ENCODE peak calls at places on chromosomes 3 and 15, in eight cellular contexts. One of them, this sample, is unnamed.

GRCh38 chr3:117853923-117854322 is 1144.3 kb downstream of the TUSC7 start:
- DNase-seq in aorta: no peak
- DNase-seq in left ventricle myocardium inferior: no peak
- DNase-seq in transverse colon: no peak
- DNase-seq in right atrium auricular region: no peak
- DNase-seq in GM23338: no peak
- DNase-seq in mammary epithelial cell: peak; percentile 1
- DNase-seq in MM.1S: no peak
- DNase-seq in this sample: peak; percentile 30

GRCh38 chr3:138377804-138378203 is 29.4 kb downstream of the MRAS start:
- DNase-seq in aorta: no peak
- DNase-seq in left ventricle myocardium inferior: no peak
- DNase-seq in transverse colon: no peak
- DNase-seq in right atrium auricular region: no peak
- DNase-seq in GM23338: no peak
- DNase-seq in mammary epithelial cell: no peak
- DNase-seq in MM.1S: no peak
- DNase-seq in this sample: no peak

GRCh38 chr3:21729888-21730459 is 21.0 kb downstream of the ZNF385D start:
- DNase-seq in aorta: no peak
- DNase-seq in left ventricle myocardium inferior: no peak
- DNase-seq in transverse colon: no peak
- DNase-seq in right atrium auricular region: no peak
- DNase-seq in GM23338: no peak
- DNase-seq in mammary epithelial cell: peak; percentile 68
- DNase-seq in MM.1S: no peak
- DNase-seq in this sample: no peak

GRCh38 chr15:69704229-69704628 is 251.6 kb downstream of the RPLP1 start:
- DNase-seq in aorta: no peak
- DNase-seq in left ventricle myocardium inferior: no peak
- DNase-seq in transverse colon: no peak
- DNase-seq in right atrium auricular region: no peak
- DNase-seq in GM23338: no peak
- DNase-seq in mammary epithelial cell: peak; percentile 22
- DNase-seq in MM.1S: no peak
- DNase-seq in this sample: no peak

GRCh38 chr3:145776782-145777408 is 384.1 kb downstream of the PLOD2 start:
- DNase-seq in aorta: no peak
- DNase-seq in left ventricle myocardium inferior: no peak
- DNase-seq in transverse colon: no peak
- DNase-seq in right atrium auricular region: no peak
- DNase-seq in GM23338: peak; percentile 77
- DNase-seq in mammary epithelial cell: peak; percentile 35
- DNase-seq in MM.1S: peak; percentile 58
- DNase-seq in this sample: peak; percentile 11

GRCh38 chr3:12139111-12139511 is 19.6 kb downstream of the TIMP4 start:
- DNase-seq in aorta: no peak
- DNase-seq in left ventricle myocardium inferior: no peak
- DNase-seq in transverse colon: peak; percentile 34
- DNase-seq in right atrium auricular region: no peak
- DNase-seq in GM23338: peak; percentile 64
- DNase-seq in mammary epithelial cell: no peak
- DNase-seq in MM.1S: no peak
- DNase-seq in this sample: peak; percentile 20

GRCh38 chr3:27632431-27633223 is 89.5 kb downstream of the EOMES start:
- DNase-seq in aorta: peak; percentile 85
- DNase-seq in left ventricle myocardium inferior: peak; percentile 43
- DNase-seq in transverse colon: peak; percentile 48
- DNase-seq in right atrium auricular region: no peak
- DNase-seq in GM23338: peak; percentile 81
- DNase-seq in mammary epithelial cell: peak; percentile 60
- DNase-seq in MM.1S: peak; percentile 77
- DNase-seq in this sample: peak; percentile 41

GRCh38 chr3:52088445-52089367 is 32.3 kb upstream of the DUSP7 start:
- DNase-seq in aorta: peak; percentile 82
- DNase-seq in left ventricle myocardium inferior: no peak
- DNase-seq in transverse colon: no peak
- DNase-seq in right atrium auricular region: peak; percentile 70
- DNase-seq in GM23338: no peak
- DNase-seq in mammary epithelial cell: peak; percentile 53
- DNase-seq in MM.1S: no peak
- DNase-seq in this sample: no peak

GRCh38 chr15:40092416-40093223 is 16.1 kb downstream of the BMF start:
- DNase-seq in aorta: no peak
- DNase-seq in left ventricle myocardium inferior: peak; percentile 70
- DNase-seq in transverse colon: peak; percentile 74
- DNase-seq in right atrium auricular region: peak; percentile 77
- DNase-seq in GM23338: no peak
- DNase-seq in mammary epithelial cell: no peak
- DNase-seq in MM.1S: no peak
- DNase-seq in this sample: peak; percentile 64

GRCh38 chr3:61570813-61571212 is 9.4 kb downstream of the PTPRG start:
- DNase-seq in aorta: no peak
- DNase-seq in left ventricle myocardium inferior: no peak
- DNase-seq in transverse colon: peak; percentile 12
- DNase-seq in right atrium auricular region: no peak
- DNase-seq in GM23338: no peak
- DNase-seq in mammary epithelial cell: no peak
- DNase-seq in MM.1S: peak; percentile 48
- DNase-seq in this sample: no peak
- H3K4me3 ChIP-seq in aorta: no peak overlapping the region
- H3K4me3 ChIP-seq in left ventricle myocardium inferior: no peak overlapping the region
- H3K4me3 ChIP-seq in transverse colon: no peak overlapping the region
- H3K4me3 ChIP-seq in right atrium auricular region: no peak overlapping the region
- H3K4me3 ChIP-seq in GM23338: no peak overlapping the region
- H3K4me3 ChIP-seq in mammary epithelial cell: no peak overlapping the region
- H3K4me3 ChIP-seq in MM.1S: no peak overlapping the region
- H3K4me3 ChIP-seq in this sample: no peak overlapping the region

GRCh38 chr3:112786002-112786590 is 60.6 kb downstream of the CD200R1L start:
- DNase-seq in aorta: no peak
- DNase-seq in left ventricle myocardium inferior: no peak
- DNase-seq in transverse colon: no peak
- DNase-seq in right atrium auricular region: no peak
- DNase-seq in GM23338: no peak
- DNase-seq in mammary epithelial cell: no peak
- DNase-seq in MM.1S: no peak
- DNase-seq in this sample: no peak

GRCh38 chr3:112785321-112786001 is 61.2 kb downstream of the CD200R1L start:
- DNase-seq in aorta: no peak
- DNase-seq in left ventricle myocardium inferior: no peak
- DNase-seq in transverse colon: no peak
- DNase-seq in right atrium auricular region: no peak
- DNase-seq in GM23338: no peak
- DNase-seq in mammary epithelial cell: no peak
- DNase-seq in MM.1S: no peak
- DNase-seq in this sample: no peak

GRCh38 chr3:112781611-112782010 is 65.1 kb downstream of the CD200R1L start:
- DNase-seq in aorta: no peak
- DNase-seq in left ventricle myocardium inferior: no peak
- DNase-seq in transverse colon: no peak
- DNase-seq in right atrium auricular region: no peak
- DNase-seq in GM23338: no peak
- DNase-seq in mammary epithelial cell: peak; percentile 33
- DNase-seq in MM.1S: no peak
- DNase-seq in this sample: no peak

GRCh38 chr3:112779558-112780480 is 66.8 kb downstream of the CD200R1L start:
- DNase-seq in aorta: no peak
- DNase-seq in left ventricle myocardium inferior: no peak
- DNase-seq in transverse colon: no peak
- DNase-seq in right atrium auricular region: no peak
- DNase-seq in GM23338: no peak
- DNase-seq in mammary epithelial cell: no peak
- DNase-seq in MM.1S: no peak
- DNase-seq in this sample: no peak

DNA sequence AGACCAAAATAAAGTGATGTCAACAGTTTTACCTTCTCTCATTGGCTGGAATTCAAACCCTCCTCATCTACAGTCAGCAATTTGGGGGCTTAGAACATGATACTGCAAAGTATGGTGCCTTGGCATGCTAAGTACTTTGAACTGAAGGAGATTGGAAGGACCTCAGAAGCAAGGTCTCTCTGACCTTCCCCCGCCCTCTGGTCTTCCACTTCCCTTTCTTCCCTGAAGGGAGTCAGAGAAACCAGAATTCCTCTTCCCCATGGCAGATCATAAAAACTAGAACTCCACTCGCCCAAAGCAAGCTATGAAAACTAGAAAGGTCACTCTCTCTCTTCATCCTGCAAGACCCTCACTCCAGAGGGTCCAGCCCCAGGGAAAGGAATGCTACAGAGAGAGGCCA is 64.2 kb downstream of the CD200R1L start:
- DNase-seq in aorta: no peak
- DNase-seq in left ventricle myocardium inferior: no peak
- DNase-seq in transverse colon: no peak
- DNase-seq in right atrium auricular region: no peak
- DNase-seq in GM23338: no peak
- DNase-seq in mammary epithelial cell: no peak
- DNase-seq in MM.1S: no peak
- DNase-seq in this sample: no peak
- H3K4me1 ChIP-seq in aorta: no peaks in the 10 kb centered on the region
- H3K4me1 ChIP-seq in left ventricle myocardium inferior: peaks cover 5% of the 10 kb centered on the region
- H3K4me1 ChIP-seq in transverse colon: no peaks in the 10 kb centered on the region
- H3K4me1 ChIP-seq in right atrium auricular region: no peaks in the 10 kb centered on the region
- H3K4me1 ChIP-seq in GM23338: no peaks in the 10 kb centered on the region
- H3K4me1 ChIP-seq in mammary epithelial cell: peaks cover 27% of the 10 kb centered on the region
- H3K4me1 ChIP-seq in MM.1S: peaks cover 4% of the 10 kb centered on the region
- H3K4me1 ChIP-seq in this sample: no peaks in the 10 kb centered on the region

DNA sequence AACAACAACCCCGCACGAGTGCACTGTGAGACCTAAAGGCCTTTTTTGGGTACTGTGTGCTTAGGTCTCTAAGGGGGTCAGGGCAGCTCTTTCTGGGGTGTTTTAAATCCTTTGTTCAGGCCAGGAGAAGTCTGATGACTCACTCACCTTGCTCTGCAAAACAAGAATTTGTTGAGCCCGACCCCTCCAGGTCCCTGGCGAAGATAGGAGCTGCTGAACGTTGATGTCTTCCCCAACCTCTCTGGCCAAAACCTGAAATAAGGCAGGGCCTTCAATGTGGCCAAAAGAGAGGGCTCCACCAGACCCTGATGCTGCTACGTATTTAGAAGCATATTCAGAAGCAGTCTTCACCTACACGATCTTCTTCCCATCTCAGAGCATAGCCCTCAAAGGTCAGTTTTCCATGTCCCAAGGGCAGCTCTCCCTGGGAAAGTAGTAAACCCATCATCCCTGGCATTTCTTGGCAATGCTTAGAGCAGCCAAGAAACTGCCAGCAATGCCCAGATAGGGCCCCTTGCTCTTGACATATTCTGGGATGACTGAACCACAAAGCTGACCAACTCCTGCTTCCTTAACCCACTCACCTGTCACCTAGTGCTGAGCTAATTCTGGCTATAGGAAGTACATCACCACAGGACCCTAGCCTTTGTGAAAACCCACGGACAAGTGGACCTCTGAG is 27.1 kb downstream of the CCDC13 start:
- DNase-seq in aorta: no peak
- DNase-seq in left ventricle myocardium inferior: no peak
- DNase-seq in transverse colon: no peak
- DNase-seq in right atrium auricular region: peak; percentile 47
- DNase-seq in GM23338: peak; percentile 18
- DNase-seq in mammary epithelial cell: no peak
- DNase-seq in MM.1S: no peak
- DNase-seq in this sample: peak; percentile 23
- H3K27ac ChIP-seq in aorta: peak overlapping the region; percentile 96
- H3K27ac ChIP-seq in left ventricle myocardium inferior: peak overlapping the region; percentile 66
- H3K27ac ChIP-seq in transverse colon: peak overlapping the region; percentile 78
- H3K27ac ChIP-seq in right atrium auricular region: peak overlapping the region; percentile 71
- H3K27ac ChIP-seq in GM23338: no peak overlapping the region
- H3K27ac ChIP-seq in mammary epithelial cell: no peak overlapping the region
- H3K27ac ChIP-seq in MM.1S: no peak overlapping the region
- H3K27ac ChIP-seq in this sample: no peak overlapping the region

GRCh38 chr3:36776436-36776835 is 12.1 kb upstream of the DCLK3 start:
- DNase-seq in aorta: no peak
- DNase-seq in left ventricle myocardium inferior: no peak
- DNase-seq in transverse colon: no peak
- DNase-seq in right atrium auricular region: no peak
- DNase-seq in GM23338: no peak
- DNase-seq in mammary epithelial cell: no peak
- DNase-seq in MM.1S: no peak
- DNase-seq in this sample: no peak
- H3K4me3 ChIP-seq in aorta: no peak overlapping the region
- H3K4me3 ChIP-seq in left ventricle myocardium inferior: no peak overlapping the region
- H3K4me3 ChIP-seq in transverse colon: no peak overlapping the region
- H3K4me3 ChIP-seq in right atrium auricular region: no peak overlapping the region
- H3K4me3 ChIP-seq in GM23338: no peak overlapping the region
- H3K4me3 ChIP-seq in mammary epithelial cell: no peak overlapping the region
- H3K4me3 ChIP-seq in MM.1S: no peak overlapping the region
- H3K4me3 ChIP-seq in this sample: no peak overlapping the region

DNA sequence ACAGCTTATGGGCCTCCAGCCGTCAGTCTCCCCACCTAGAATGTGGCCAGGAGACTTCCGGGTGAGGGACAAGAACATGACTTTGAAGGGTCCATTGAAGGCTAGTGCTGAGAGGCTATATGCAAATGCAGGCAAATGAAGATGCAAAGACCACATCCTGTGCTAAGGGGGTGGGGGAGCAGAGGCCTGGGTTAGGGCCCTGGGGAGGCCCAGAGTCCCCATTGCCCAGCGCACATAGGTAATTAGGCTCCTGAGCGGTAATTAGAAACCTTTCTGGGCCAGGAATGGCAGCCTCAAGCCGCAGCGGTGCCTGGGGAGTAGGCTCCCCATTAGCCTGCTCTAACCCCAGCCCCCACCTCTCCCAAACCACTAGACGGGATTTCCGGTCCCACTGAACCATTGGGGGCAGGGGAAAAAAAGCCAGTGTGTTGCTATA is 6.9 kb downstream of the CSK start:
- DNase-seq in aorta: no peak
- DNase-seq in left ventricle myocardium inferior: no peak
- DNase-seq in transverse colon: peak; percentile 61
- DNase-seq in right atrium auricular region: no peak
- DNase-seq in GM23338: peak; percentile 60
- DNase-seq in mammary epithelial cell: no peak
- DNase-seq in MM.1S: peak; percentile 81
- DNase-seq in this sample: no peak
- H3K4me1 ChIP-seq in aorta: peaks cover 5% of the 10 kb centered on the region
- H3K4me1 ChIP-seq in left ventricle myocardium inferior: peaks cover 100% of the 10 kb centered on the region
- H3K4me1 ChIP-seq in transverse colon: peaks cover 70% of the 10 kb centered on the region
- H3K4me1 ChIP-seq in right atrium auricular region: no peaks in the 10 kb centered on the region
- H3K4me1 ChIP-seq in GM23338: peaks cover 26% of the 10 kb centered on the region
- H3K4me1 ChIP-seq in mammary epithelial cell: peaks cover 46% of the 10 kb centered on the region
- H3K4me1 ChIP-seq in MM.1S: peaks cover 76% of the 10 kb centered on the region
- H3K4me1 ChIP-seq in this sample: peaks cover 28% of the 10 kb centered on the region

GRCh38 chr3:197858133-197858532 is 67.1 kb downstream of the LRCH3 start:
- DNase-seq in aorta: no peak
- DNase-seq in left ventricle myocardium inferior: no peak
- DNase-seq in transverse colon: no peak
- DNase-seq in right atrium auricular region: no peak
- DNase-seq in GM23338: no peak
- DNase-seq in mammary epithelial cell: no peak
- DNase-seq in MM.1S: no peak
- DNase-seq in this sample: no peak
- H3K27ac ChIP-seq in aorta: no peak overlapping the region
- H3K27ac ChIP-seq in left ventricle myocardium inferior: no peak overlapping the region
- H3K27ac ChIP-seq in transverse colon: no peak overlapping the region
- H3K27ac ChIP-seq in right atrium auricular region: no peak overlapping the region
- H3K27ac ChIP-seq in GM23338: peak overlapping the region; percentile 79
- H3K27ac ChIP-seq in mammary epithelial cell: no peak overlapping the region
- H3K27ac ChIP-seq in MM.1S: no peak overlapping the region
- H3K27ac ChIP-seq in this sample: no peak overlapping the region

DNA sequence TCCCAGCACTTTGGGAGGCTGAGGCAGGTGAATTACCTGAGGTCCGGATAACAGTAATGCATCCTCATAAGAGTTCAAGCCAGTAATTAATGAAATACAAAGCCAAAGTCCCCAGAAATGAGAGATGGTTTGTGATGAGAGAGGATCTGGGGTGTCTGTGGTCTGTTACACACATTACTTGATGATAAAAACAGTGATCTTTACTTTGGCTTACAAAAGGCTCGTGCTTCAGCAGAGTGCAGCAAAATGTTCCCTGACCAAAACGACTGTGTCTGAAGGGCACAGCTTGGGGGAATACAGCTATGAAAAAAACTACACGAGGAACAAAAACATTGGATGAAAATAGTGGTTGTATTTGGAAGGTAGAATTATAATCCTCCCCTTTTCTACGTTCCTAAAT is 40.9 kb downstream of the CRTC3 start:
- DNase-seq in aorta: no peak
- DNase-seq in left ventricle myocardium inferior: no peak
- DNase-seq in transverse colon: no peak
- DNase-seq in right atrium auricular region: no peak
- DNase-seq in GM23338: no peak
- DNase-seq in mammary epithelial cell: no peak
- DNase-seq in MM.1S: no peak
- DNase-seq in this sample: no peak
- H3K4me3 ChIP-seq in aorta: no peak overlapping the region
- H3K4me3 ChIP-seq in left ventricle myocardium inferior: peak overlapping the region; percentile 35
- H3K4me3 ChIP-seq in transverse colon: no peak overlapping the region
- H3K4me3 ChIP-seq in right atrium auricular region: no peak overlapping the region
- H3K4me3 ChIP-seq in GM23338: no peak overlapping the region
- H3K4me3 ChIP-seq in mammary epithelial cell: no peak overlapping the region
- H3K4me3 ChIP-seq in MM.1S: no peak overlapping the region
- H3K4me3 ChIP-seq in this sample: no peak overlapping the region

This sample was measured in SJSA1.